ENCODE peak calls at places on chromosomes 11 and 22, in seven cellular contexts. One of them, this sample, is unnamed.

GRCh38 chr11:77418981-77419592 is 54.8 kb downstream of the PAK1 start:
- DNase-seq in astrocyte: no peak
- DNase-seq in T-helper 17 cell: no peak
- DNase-seq in fibroblast of the conjunctiva: peak; percentile 10
- DNase-seq in astrocyte of the hippocampus: no peak
- DNase-seq in NCI-H1092: no peak
- DNase-seq in NCI-H1930: no peak
- DNase-seq in this sample: no peak

GRCh38 chr11:34029176-34029575 is 22.4 kb upstream of the CAPRIN1 start:
- DNase-seq in astrocyte: no peak
- DNase-seq in T-helper 17 cell: no peak
- DNase-seq in fibroblast of the conjunctiva: no peak
- DNase-seq in astrocyte of the hippocampus: no peak
- DNase-seq in NCI-H1092: no peak
- DNase-seq in NCI-H1930: no peak
- DNase-seq in this sample: no peak

GRCh38 chr22:37618674-37619073 is 10.0 kb downstream of the GGA1 start:
- DNase-seq in astrocyte: no peak
- DNase-seq in T-helper 17 cell: no peak
- DNase-seq in fibroblast of the conjunctiva: no peak
- DNase-seq in astrocyte of the hippocampus: no peak
- DNase-seq in NCI-H1092: no peak
- DNase-seq in NCI-H1930: no peak
- DNase-seq in this sample: no peak

GRCh38 chr11:116866774-116867455 is 29.5 kb upstream of the APOA1 start:
- DNase-seq in astrocyte: no peak
- DNase-seq in T-helper 17 cell: no peak
- DNase-seq in fibroblast of the conjunctiva: no peak
- DNase-seq in astrocyte of the hippocampus: no peak
- DNase-seq in NCI-H1092: no peak
- DNase-seq in NCI-H1930: no peak
- DNase-seq in this sample: no peak

GRCh38 chr11:11580012-11580411 is 41.8 kb downstream of the GALNT18 start:
- DNase-seq in astrocyte: no peak
- DNase-seq in T-helper 17 cell: no peak
- DNase-seq in fibroblast of the conjunctiva: no peak
- DNase-seq in astrocyte of the hippocampus: no peak
- DNase-seq in NCI-H1092: no peak
- DNase-seq in NCI-H1930: no peak
- DNase-seq in this sample: no peak

GRCh38 chr11:120471131-120471530 is 40.4 kb upstream of the GRIK4 start:
- DNase-seq in astrocyte: peak; percentile 87
- DNase-seq in T-helper 17 cell: no peak
- DNase-seq in fibroblast of the conjunctiva: peak; percentile 28
- DNase-seq in astrocyte of the hippocampus: peak; percentile 82
- DNase-seq in NCI-H1092: no peak
- DNase-seq in NCI-H1930: no peak
- DNase-seq in this sample: no peak

GRCh38 chr22:41596776-41597634 is 7.4 kb upstream of the PMM1 start:
- DNase-seq in astrocyte: no peak
- DNase-seq in T-helper 17 cell: no peak
- DNase-seq in fibroblast of the conjunctiva: no peak
- DNase-seq in astrocyte of the hippocampus: peak; percentile 74
- DNase-seq in NCI-H1092: peak; percentile 29
- DNase-seq in NCI-H1930: peak; percentile 2
- DNase-seq in this sample: peak; percentile 66

GRCh38 chr11:126133902-126134301 is 71.2 kb upstream of the CDON start:
- DNase-seq in astrocyte: no peak
- DNase-seq in T-helper 17 cell: no peak
- DNase-seq in fibroblast of the conjunctiva: no peak
- DNase-seq in astrocyte of the hippocampus: no peak
- DNase-seq in NCI-H1092: no peak
- DNase-seq in NCI-H1930: no peak
- DNase-seq in this sample: no peak

GRCh38 chr11:94134651-94135512 is 6.2 kb downstream of the PANX1 start:
- DNase-seq in astrocyte: peak; percentile 94
- DNase-seq in T-helper 17 cell: no peak
- DNase-seq in fibroblast of the conjunctiva: peak; percentile 82
- DNase-seq in astrocyte of the hippocampus: peak; percentile 89
- DNase-seq in NCI-H1092: no peak
- DNase-seq in NCI-H1930: no peak
- DNase-seq in this sample: no peak

GRCh38 chr11:91326751-91327150 is 897.9 kb upstream of the FAT3 start:
- DNase-seq in astrocyte: no peak
- DNase-seq in T-helper 17 cell: no peak
- DNase-seq in fibroblast of the conjunctiva: no peak
- DNase-seq in astrocyte of the hippocampus: no peak
- DNase-seq in NCI-H1092: no peak
- DNase-seq in NCI-H1930: no peak
- DNase-seq in this sample: no peak

GRCh38 chr11:113001709-113002108 is 40.5 kb downstream of the NCAM1 start:
- DNase-seq in astrocyte: no peak
- DNase-seq in T-helper 17 cell: no peak
- DNase-seq in fibroblast of the conjunctiva: no peak
- DNase-seq in astrocyte of the hippocampus: no peak
- DNase-seq in NCI-H1092: peak; percentile 91
- DNase-seq in NCI-H1930: no peak
- DNase-seq in this sample: peak; percentile 97

GRCh38 chr11:69524291-69524882 is 42.9 kb downstream of the LINC01488 start:
- DNase-seq in astrocyte: peak; percentile 61
- DNase-seq in T-helper 17 cell: no peak
- DNase-seq in fibroblast of the conjunctiva: no peak
- DNase-seq in astrocyte of the hippocampus: peak; percentile 57
- DNase-seq in NCI-H1092: no peak
- DNase-seq in NCI-H1930: no peak
- DNase-seq in this sample: no peak

GRCh38 chr22:45006101-45006872 is 3.5 kb downstream of the PHF21B start:
- DNase-seq in astrocyte: no peak
- DNase-seq in T-helper 17 cell: no peak
- DNase-seq in fibroblast of the conjunctiva: no peak
- DNase-seq in astrocyte of the hippocampus: peak; percentile 49
- DNase-seq in NCI-H1092: no peak
- DNase-seq in NCI-H1930: no peak
- DNase-seq in this sample: no peak

GRCh38 chr11:15145151-15145550 is 30.4 kb downstream of the INSC start:
- DNase-seq in astrocyte: no peak
- DNase-seq in T-helper 17 cell: no peak
- DNase-seq in fibroblast of the conjunctiva: no peak
- DNase-seq in astrocyte of the hippocampus: no peak
- DNase-seq in NCI-H1092: no peak
- DNase-seq in NCI-H1930: no peak
- DNase-seq in this sample: no peak

GRCh38 chr11:96306933-96307747 is 35.9 kb downstream of the MAML2 start:
- DNase-seq in astrocyte: peak; percentile 99
- DNase-seq in T-helper 17 cell: no peak
- DNase-seq in fibroblast of the conjunctiva: peak; percentile 98
- DNase-seq in astrocyte of the hippocampus: peak; percentile 99
- DNase-seq in NCI-H1092: peak; percentile 78
- DNase-seq in NCI-H1930: no peak
- DNase-seq in this sample: peak; percentile 92

GRCh38 chr11:75025561-75025960 is 36.8 kb downstream of the NEU3 start:
- DNase-seq in astrocyte: no peak
- DNase-seq in T-helper 17 cell: no peak
- DNase-seq in fibroblast of the conjunctiva: no peak
- DNase-seq in astrocyte of the hippocampus: no peak
- DNase-seq in NCI-H1092: no peak
- DNase-seq in NCI-H1930: no peak
- DNase-seq in this sample: no peak

GRCh38 chr11:65859812-65860277 is 388 bp upstream of the MUS81 start:
- DNase-seq in astrocyte: no peak
- DNase-seq in T-helper 17 cell: no peak
- DNase-seq in fibroblast of the conjunctiva: no peak
- DNase-seq in astrocyte of the hippocampus: no peak
- DNase-seq in NCI-H1092: peak; percentile 59
- DNase-seq in NCI-H1930: peak; percentile 70
- DNase-seq in this sample: no peak

GRCh38 chr11:125170406-125171031 is 6.0 kb downstream of the PKNOX2 start:
- DNase-seq in astrocyte: peak; percentile 94
- DNase-seq in T-helper 17 cell: no peak
- DNase-seq in fibroblast of the conjunctiva: peak; percentile 92
- DNase-seq in astrocyte of the hippocampus: peak; percentile 59
- DNase-seq in NCI-H1092: no peak
- DNase-seq in NCI-H1930: no peak
- DNase-seq in this sample: no peak

GRCh38 chr11:126109941-126110731 is 47.5 kb upstream of the CDON start:
- DNase-seq in astrocyte: peak; percentile 75
- DNase-seq in T-helper 17 cell: no peak
- DNase-seq in fibroblast of the conjunctiva: no peak
- DNase-seq in astrocyte of the hippocampus: peak; percentile 72
- DNase-seq in NCI-H1092: no peak
- DNase-seq in NCI-H1930: no peak
- DNase-seq in this sample: no peak

GRCh38 chr22:48098243-48098935 is 1335.9 kb downstream of the TBC1D22A start:
- DNase-seq in astrocyte: no peak
- DNase-seq in T-helper 17 cell: no peak
- DNase-seq in fibroblast of the conjunctiva: no peak
- DNase-seq in astrocyte of the hippocampus: no peak
- DNase-seq in NCI-H1092: no peak
- DNase-seq in NCI-H1930: no peak
- DNase-seq in this sample: no peak

GRCh38 chr22:49548356-49549202 is 279.1 kb downstream of the BRD1 start:
- DNase-seq in astrocyte: no peak
- DNase-seq in T-helper 17 cell: no peak
- DNase-seq in fibroblast of the conjunctiva: no peak
- DNase-seq in astrocyte of the hippocampus: no peak
- DNase-seq in NCI-H1092: no peak
- DNase-seq in NCI-H1930: peak; percentile 11
- DNase-seq in this sample: no peak

GRCh38 chr11:92211576-92212167 is 12.9 kb upstream of the FAT3 start:
- DNase-seq in astrocyte: peak; percentile 12
- DNase-seq in T-helper 17 cell: no peak
- DNase-seq in fibroblast of the conjunctiva: no peak
- DNase-seq in astrocyte of the hippocampus: peak; percentile 49
- DNase-seq in NCI-H1092: no peak
- DNase-seq in NCI-H1930: peak; percentile 22
- DNase-seq in this sample: peak; percentile 14

GRCh38 chr11:70612459-70613141 is 214.3 kb downstream of the CTTN start:
- DNase-seq in astrocyte: no peak
- DNase-seq in T-helper 17 cell: no peak
- DNase-seq in fibroblast of the conjunctiva: no peak
- DNase-seq in astrocyte of the hippocampus: no peak
- DNase-seq in NCI-H1092: no peak
- DNase-seq in NCI-H1930: no peak
- DNase-seq in this sample: no peak

GRCh38 chr22:49422668-49423067 is 405.0 kb downstream of the BRD1 start:
- DNase-seq in astrocyte: no peak
- DNase-seq in T-helper 17 cell: no peak
- DNase-seq in fibroblast of the conjunctiva: no peak
- DNase-seq in astrocyte of the hippocampus: no peak
- DNase-seq in NCI-H1092: no peak
- DNase-seq in NCI-H1930: no peak
- DNase-seq in this sample: no peak

GRCh38 chr22:37643225-37643847 is 3.9 kb downstream of the SH3BP1 start:
- DNase-seq in astrocyte: no peak
- DNase-seq in T-helper 17 cell: peak; percentile 91
- DNase-seq in fibroblast of the conjunctiva: peak; percentile 36
- DNase-seq in astrocyte of the hippocampus: peak; percentile 90
- DNase-seq in NCI-H1092: peak; percentile 26
- DNase-seq in NCI-H1930: peak; percentile 55
- DNase-seq in this sample: peak; percentile 44

GRCh38 chr11:1481861-1482441 is 4.6 kb downstream of the MOB2 start:
- DNase-seq in astrocyte: no peak
- DNase-seq in T-helper 17 cell: no peak
- DNase-seq in fibroblast of the conjunctiva: no peak
- DNase-seq in astrocyte of the hippocampus: no peak
- DNase-seq in NCI-H1092: no peak
- DNase-seq in NCI-H1930: no peak
- DNase-seq in this sample: no peak

GRCh38 chr11:119624102-119624615 is 104.8 kb downstream of the NECTIN1 start:
- DNase-seq in astrocyte: no peak
- DNase-seq in T-helper 17 cell: no peak
- DNase-seq in fibroblast of the conjunctiva: no peak
- DNase-seq in astrocyte of the hippocampus: no peak
- DNase-seq in NCI-H1092: no peak
- DNase-seq in NCI-H1930: no peak
- DNase-seq in this sample: no peak

GRCh38 chr11:118084247-118084646 is 2.5 kb downstream of the SMIM35 start:
- DNase-seq in astrocyte: no peak
- DNase-seq in T-helper 17 cell: no peak
- DNase-seq in fibroblast of the conjunctiva: no peak
- DNase-seq in astrocyte of the hippocampus: no peak
- DNase-seq in NCI-H1092: no peak
- DNase-seq in NCI-H1930: no peak
- DNase-seq in this sample: no peak

GRCh38 chr11:65384301-65384889 is 1.9 kb upstream of the SLC25A45 start:
- DNase-seq in astrocyte: peak; percentile 14
- DNase-seq in T-helper 17 cell: no peak
- DNase-seq in fibroblast of the conjunctiva: no peak
- DNase-seq in astrocyte of the hippocampus: no peak
- DNase-seq in NCI-H1092: no peak
- DNase-seq in NCI-H1930: no peak
- DNase-seq in this sample: no peak

GRCh38 chr11:96168623-96169022 is 174.4 kb downstream of the MAML2 start:
- DNase-seq in astrocyte: peak; percentile 86
- DNase-seq in T-helper 17 cell: no peak
- DNase-seq in fibroblast of the conjunctiva: peak; percentile 88
- DNase-seq in astrocyte of the hippocampus: peak; percentile 79
- DNase-seq in NCI-H1092: no peak
- DNase-seq in NCI-H1930: no peak
- DNase-seq in this sample: no peak

GRCh38 chr11:62153617-62154016 is 29.8 kb downstream of the INCENP start:
- DNase-seq in astrocyte: no peak
- DNase-seq in T-helper 17 cell: no peak
- DNase-seq in fibroblast of the conjunctiva: no peak
- DNase-seq in astrocyte of the hippocampus: no peak
- DNase-seq in NCI-H1092: no peak
- DNase-seq in NCI-H1930: no peak
- DNase-seq in this sample: no peak

GRCh38 chr22:36445158-36445668 is 36.2 kb downstream of the TXN2 start:
- DNase-seq in astrocyte: peak; percentile 99
- DNase-seq in T-helper 17 cell: no peak
- DNase-seq in fibroblast of the conjunctiva: no peak
- DNase-seq in astrocyte of the hippocampus: peak; percentile 85
- DNase-seq in NCI-H1092: no peak
- DNase-seq in NCI-H1930: no peak
- DNase-seq in this sample: no peak